ENCODE peak calls at places on chromosomes 2 and 18, in five cellular contexts. One of them, this sample, is unnamed.

GRCh38 chr2:15561574-15562344 is 625 bp upstream of the NBAS start:
- DNase-seq in upper lobe of right lung: no peak
- DNase-seq in HFF-Myc: no peak
- DNase-seq in right lobe of liver: no peak
- DNase-seq in psoas muscle: no peak
- DNase-seq in this sample: no peak

GRCh38 chr2:163664610-163665009 is 71.2 kb downstream of the FIGN start:
- DNase-seq in upper lobe of right lung: no peak
- DNase-seq in HFF-Myc: peak
- DNase-seq in right lobe of liver: no peak
- DNase-seq in psoas muscle: no peak
- DNase-seq in this sample: no peak

GRCh38 chr2:160109939-160110673 is 47.7 kb upstream of the PLA2R1 start:
- DNase-seq in upper lobe of right lung: no peak
- DNase-seq in HFF-Myc: peak
- DNase-seq in right lobe of liver: peak
- DNase-seq in psoas muscle: peak
- DNase-seq in this sample: peak

GRCh38 chr2:106886916-106887758 is 1.2 kb upstream of the ST6GAL2 start:
- DNase-seq in upper lobe of right lung: peak
- DNase-seq in HFF-Myc: no peak
- DNase-seq in right lobe of liver: peak
- DNase-seq in psoas muscle: no peak
- DNase-seq in this sample: no peak

GRCh38 chr2:133812826-133813617 is 244.8 kb upstream of the NCKAP5 start:
- DNase-seq in upper lobe of right lung: no peak
- DNase-seq in HFF-Myc: no peak
- DNase-seq in right lobe of liver: no peak
- DNase-seq in psoas muscle: no peak
- DNase-seq in this sample: peak

GRCh38 chr2:96811916-96812315 is 4.2 kb upstream of the CNNM3 start:
- DNase-seq in upper lobe of right lung: no peak
- DNase-seq in HFF-Myc: no peak
- DNase-seq in right lobe of liver: no peak
- DNase-seq in psoas muscle: peak
- DNase-seq in this sample: no peak

GRCh38 chr2:66802877-66803276 is 368.0 kb downstream of the MEIS1 start:
- DNase-seq in upper lobe of right lung: no peak
- DNase-seq in HFF-Myc: no peak
- DNase-seq in right lobe of liver: no peak
- DNase-seq in psoas muscle: no peak
- DNase-seq in this sample: no peak

GRCh38 chr18:31274915-31275314 is 43.0 kb upstream of the DSG1 start:
- DNase-seq in upper lobe of right lung: peak
- DNase-seq in HFF-Myc: no peak
- DNase-seq in right lobe of liver: peak
- DNase-seq in psoas muscle: peak
- DNase-seq in this sample: peak

GRCh38 chr2:231680992-231681852 is 27.1 kb upstream of the PTMA start:
- DNase-seq in upper lobe of right lung: peak
- DNase-seq in HFF-Myc: no peak
- DNase-seq in right lobe of liver: peak
- DNase-seq in psoas muscle: peak
- DNase-seq in this sample: no peak
- H3K4me3 ChIP-seq in upper lobe of right lung: peak
- H3K4me3 ChIP-seq in HFF-Myc: peak
- H3K4me3 ChIP-seq in right lobe of liver: peak
- H3K4me3 ChIP-seq in psoas muscle: peak
- H3K4me3 ChIP-seq in this sample: peak

GRCh38 chr2:73267008-73267407 is 17.3 kb downstream of the FBXO41 start:
- DNase-seq in upper lobe of right lung: peak
- DNase-seq in HFF-Myc: no peak
- DNase-seq in right lobe of liver: no peak
- DNase-seq in psoas muscle: no peak
- DNase-seq in this sample: no peak

GRCh38 chr2:73269686-73270465 is 14.4 kb downstream of the FBXO41 start:
- DNase-seq in upper lobe of right lung: no peak
- DNase-seq in HFF-Myc: no peak
- DNase-seq in right lobe of liver: no peak
- DNase-seq in psoas muscle: no peak
- DNase-seq in this sample: no peak

GRCh38 chr2:73266061-73266891 is 18.0 kb downstream of the FBXO41 start:
- DNase-seq in upper lobe of right lung: peak
- DNase-seq in HFF-Myc: no peak
- DNase-seq in right lobe of liver: no peak
- DNase-seq in psoas muscle: no peak
- DNase-seq in this sample: no peak

GRCh38 chr2:73268368-73268830 is 15.9 kb downstream of the FBXO41 start:
- DNase-seq in upper lobe of right lung: no peak
- DNase-seq in HFF-Myc: no peak
- DNase-seq in right lobe of liver: no peak
- DNase-seq in psoas muscle: no peak
- DNase-seq in this sample: no peak

DNA sequence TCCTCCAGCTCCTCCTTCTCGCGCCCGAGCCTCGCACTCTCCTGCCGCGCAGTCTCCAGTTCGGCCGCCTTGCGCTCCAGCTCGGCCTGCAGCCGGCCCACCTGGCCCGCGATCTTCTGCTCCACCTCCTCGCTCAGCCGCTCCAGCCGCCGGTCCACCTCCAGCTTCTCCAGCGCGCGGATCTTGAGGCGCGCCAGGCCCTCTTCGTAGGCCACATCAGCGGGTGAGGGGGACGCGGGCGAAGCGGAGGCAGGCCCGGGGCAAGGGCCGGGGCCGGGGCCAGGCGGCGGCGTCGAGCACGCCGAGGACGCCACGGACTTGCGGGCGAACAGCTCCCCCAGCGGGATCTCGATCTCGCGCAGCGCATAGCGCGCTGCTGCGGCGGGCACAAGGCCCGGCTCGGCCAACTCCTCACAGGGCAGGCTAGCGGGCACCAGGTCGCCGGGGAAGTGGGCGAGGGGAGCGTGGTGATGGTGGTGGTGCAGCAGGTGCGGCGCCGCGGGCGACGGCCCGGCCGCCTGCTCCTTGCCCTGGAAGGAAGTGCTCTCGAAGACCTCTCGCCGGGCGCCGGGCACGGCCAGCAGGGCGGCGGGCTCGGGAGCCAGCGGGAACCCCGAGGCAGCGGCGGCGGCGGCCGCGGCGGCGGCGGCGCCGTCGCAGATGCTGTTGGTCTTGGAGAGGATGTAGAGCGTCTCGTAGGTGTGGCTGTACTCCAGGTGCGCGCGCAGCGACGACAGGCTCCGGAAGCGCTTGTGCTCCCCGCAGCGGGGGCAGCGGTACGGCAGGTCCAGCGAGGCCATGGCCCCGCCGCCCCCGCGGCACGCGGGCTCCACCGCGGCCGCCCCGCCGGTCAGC is 15.2 kb downstream of the FBXO41 start:
- DNase-seq in upper lobe of right lung: peak
- DNase-seq in HFF-Myc: no peak
- DNase-seq in right lobe of liver: peak
- DNase-seq in psoas muscle: peak
- DNase-seq in this sample: no peak
- TF ChIP-seq CTCF in upper lobe of right lung: no peak
- TF ChIP-seq CTCF in HFF-Myc: no peak
- TF ChIP-seq CTCF in right lobe of liver: no peak
- TF ChIP-seq CTCF in psoas muscle: peak
- TF ChIP-seq CTCF in this sample: no peak

DNA sequence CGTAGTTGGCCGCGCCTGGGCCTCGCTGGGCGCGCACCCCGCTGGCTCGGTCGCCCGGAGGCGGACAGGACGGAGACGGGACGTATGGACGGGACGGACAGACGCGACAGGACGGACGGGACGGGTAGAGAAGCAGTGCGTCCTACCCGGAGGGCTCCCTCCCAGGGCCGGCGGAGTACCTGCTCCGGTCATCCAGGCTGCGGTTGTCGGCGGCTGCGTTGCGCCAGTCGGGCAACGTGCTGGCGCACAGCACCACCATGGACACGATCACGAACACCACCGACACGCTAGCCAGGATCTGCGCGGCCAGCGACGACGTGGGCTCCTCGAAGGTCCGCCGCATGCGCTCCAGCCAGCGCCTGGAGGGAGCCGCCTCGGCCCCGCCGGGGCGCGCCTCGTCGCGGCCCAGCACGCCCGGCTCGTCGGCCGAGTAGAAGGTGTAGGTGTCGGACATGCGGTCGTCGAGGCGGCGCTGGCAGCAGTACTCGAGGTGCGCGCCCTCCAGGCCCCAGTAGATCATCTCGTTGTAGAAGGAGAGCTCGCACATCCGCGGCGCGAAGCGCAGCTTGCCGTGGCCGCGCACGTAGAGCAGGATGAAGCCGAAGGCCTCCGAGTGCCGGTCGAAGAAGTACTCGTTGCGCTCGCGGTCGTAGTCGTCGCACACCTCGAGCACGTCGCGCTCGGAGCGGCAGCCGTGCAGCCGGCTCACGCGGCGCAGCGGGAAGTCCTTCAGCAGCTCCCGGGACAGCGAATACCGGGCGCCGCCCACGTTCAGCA is 903 bp downstream of the KCNG3 start:
- DNase-seq in upper lobe of right lung: peak
- DNase-seq in HFF-Myc: no peak
- DNase-seq in right lobe of liver: peak
- DNase-seq in psoas muscle: no peak
- DNase-seq in this sample: no peak
- H3K4me3 ChIP-seq in upper lobe of right lung: peak
- H3K4me3 ChIP-seq in HFF-Myc: no peak
- H3K4me3 ChIP-seq in right lobe of liver: no peak
- H3K4me3 ChIP-seq in psoas muscle: peak
- H3K4me3 ChIP-seq in this sample: no peak

GRCh38 chr2:197256771-197257170 is 53.8 kb downstream of the ANKRD44 start:
- DNase-seq in upper lobe of right lung: no peak
- DNase-seq in HFF-Myc: no peak
- DNase-seq in right lobe of liver: no peak
- DNase-seq in psoas muscle: no peak
- DNase-seq in this sample: no peak

GRCh38 chr2:197256021-197256420 is 54.6 kb downstream of the ANKRD44 start:
- DNase-seq in upper lobe of right lung: no peak
- DNase-seq in HFF-Myc: no peak
- DNase-seq in right lobe of liver: no peak
- DNase-seq in psoas muscle: no peak
- DNase-seq in this sample: no peak

GRCh38 chr2:197255550-197255949 is 55.0 kb downstream of the ANKRD44 start:
- DNase-seq in upper lobe of right lung: peak
- DNase-seq in HFF-Myc: no peak
- DNase-seq in right lobe of liver: peak
- DNase-seq in psoas muscle: peak
- DNase-seq in this sample: peak

GRCh38 chr2:197259470-197259999 is 51.0 kb downstream of the ANKRD44 start:
- DNase-seq in upper lobe of right lung: no peak
- DNase-seq in HFF-Myc: no peak
- DNase-seq in right lobe of liver: no peak
- DNase-seq in psoas muscle: no peak
- DNase-seq in this sample: no peak

GRCh38 chr2:197258580-197258979 is 52.0 kb downstream of the ANKRD44 start:
- DNase-seq in upper lobe of right lung: no peak
- DNase-seq in HFF-Myc: no peak
- DNase-seq in right lobe of liver: no peak
- DNase-seq in psoas muscle: no peak
- DNase-seq in this sample: no peak
- TF ChIP-seq CTCF in upper lobe of right lung: no peak
- TF ChIP-seq CTCF in HFF-Myc: no peak
- TF ChIP-seq CTCF in right lobe of liver: no peak
- TF ChIP-seq CTCF in psoas muscle: no peak
- TF ChIP-seq CTCF in this sample: no peak

GRCh38 chr2:9074930-9075329 is 71.4 kb upstream of the MBOAT2 start:
- DNase-seq in upper lobe of right lung: no peak
- DNase-seq in HFF-Myc: no peak
- DNase-seq in right lobe of liver: no peak
- DNase-seq in psoas muscle: no peak
- DNase-seq in this sample: no peak
- H3K4me3 ChIP-seq in upper lobe of right lung: no peak
- H3K4me3 ChIP-seq in HFF-Myc: no peak
- H3K4me3 ChIP-seq in right lobe of liver: no peak
- H3K4me3 ChIP-seq in psoas muscle: no peak
- H3K4me3 ChIP-seq in this sample: no peak

This sample was measured in astrocyte of the cerebellum.